ENCODE peak calls at places on chromosomes 12 and 14, in five cellular contexts. X, T, Y, C and G are unnamed samples.

GRCh38 chr12:94379479-94380113 is 80.1 kb downstream of the CEP83 start:
- DNase-seq in C (no peak), X (no peak), T (no peak), Y (no peak), G (no peak)

GRCh38 chr14:52117433-52117832 is 48.6 kb upstream of the NID2 start:
- DNase-seq in C (no peak), X (peak), T (no peak), Y (no peak), G (peak)

GRCh38 chr12:26062566-26062965 is 62.3 kb downstream of the BHLHE41 start:
- DNase-seq in X (no peak), C (peak), Y (no peak), T (no peak), G (no peak)

GRCh38 chr12:14810953-14811483 is 3.0 kb downstream of the SMCO3 start:
- DNase-seq in T (no peak), X (no peak), C (no peak), Y (peak), G (no peak)

GRCh38 chr14:24372701-24373416 is 4.9 kb downstream of the NFATC4 start:
- DNase-seq in T (no peak), X (peak), Y (no peak), C (no peak), G (no peak)

GRCh38 chr12:20520572-20520971 is 152.2 kb downstream of the PDE3A start:
- DNase-seq in X (no peak), Y (no peak), C (no peak), T (no peak), G (no peak)

GRCh38 chr14:33871394-33871793 is 79.5 kb downstream of the EGLN3 start:
- DNase-seq in T (no peak), X (no peak), C (no peak), Y (no peak), G (no peak)

GRCh38 chr12:3999904-4000303 is 126.7 kb upstream of the PARP11 start:
- DNase-seq in T (no peak), X (no peak), C (no peak), Y (no peak), G (no peak)

GRCh38 chr14:77039285-77040058 is 11.0 kb upstream of the IRF2BPL start:
- DNase-seq in C (no peak), T (peak), Y (no peak), X (no peak), G (peak)

GRCh38 chr14:94536836-94537235 is 24.4 kb upstream of the SERPINA4 start:
- DNase-seq in Y (no peak), X (no peak), C (no peak), T (no peak), G (no peak)

GRCh38 chr12:93883436-93884154 is 206.4 kb downstream of the CRADD start:
- DNase-seq in X (no peak), Y (no peak), T (no peak), C (no peak), G (no peak)

GRCh38 chr14:69763761-69764510 is 3.0 kb upstream of the SRSF5 start:
- DNase-seq in X (no peak), Y (no peak), T (no peak), C (no peak), G (no peak)

GRCh38 chr12:32560520-32560919 is 118.6 kb upstream of the DNM1L start:
- DNase-seq in X (no peak), Y (no peak), C (no peak), T (no peak), G (no peak)

GRCh38 chr12:89351489-89352241 is 636 bp downstream of the DUSP6 start:
- DNase-seq in Y (peak), C (no peak), T (peak), X (peak), G (no peak)

GRCh38 chr12:110765144-110765543 is 22.5 kb upstream of the PPP1CC start:
- DNase-seq in C (no peak), Y (no peak), T (no peak), X (no peak), G (no peak)

GRCh38 chr12:115404761-115405470 is 720.9 kb upstream of the TBX3 start:
- DNase-seq in T (no peak), X (no peak), Y (no peak), C (peak), G (peak)

GRCh38 chr12:102026728-102027127 is 35.1 kb downstream of the WASHC3 start:
- DNase-seq in Y (no peak), T (no peak), C (no peak), X (no peak), G (no peak)

GRCh38 chr12:57844725-57845477 is 1.6 kb downstream of the CTDSP2 start:
- DNase-seq in Y (peak), X (peak), T (peak), C (no peak), G (peak)

GRCh38 chr14:93538411-93538810 is 107.7 kb downstream of the UNC79 start:
- DNase-seq in Y (peak), C (no peak), T (peak), X (no peak), G (no peak)

GRCh38 chr14:71783101-71783500 is 149.1 kb upstream of the RGS6 start:
- DNase-seq in X (no peak), Y (no peak), T (no peak), C (no peak), G (no peak)

DNA sequence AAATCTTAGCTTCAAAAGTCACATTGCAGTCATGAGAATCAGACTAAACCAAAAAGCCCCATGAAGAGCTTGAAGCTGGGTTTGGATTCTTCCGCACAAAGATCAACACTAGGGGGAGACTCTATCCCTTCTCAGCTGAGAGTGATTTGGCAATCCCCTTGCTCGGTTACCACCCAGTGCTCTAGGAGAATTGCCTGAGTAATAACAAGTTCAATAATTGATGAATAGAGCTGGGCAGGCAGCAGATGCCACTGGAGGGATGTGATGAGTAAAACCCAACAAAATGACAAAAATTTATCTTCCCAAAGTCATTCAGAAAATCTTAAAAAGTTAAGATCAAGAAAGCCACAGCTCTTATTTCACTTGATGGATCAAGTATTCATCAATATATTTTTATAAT is 185.6 kb upstream of the ARID2 start:
- DNase-seq in Y (peak), X (no peak), T (peak), C (peak), G (peak)
- TF ChIP-seq CTCF in Y (peak), X (peak), T (peak), C (peak), G (peak)

DNA sequence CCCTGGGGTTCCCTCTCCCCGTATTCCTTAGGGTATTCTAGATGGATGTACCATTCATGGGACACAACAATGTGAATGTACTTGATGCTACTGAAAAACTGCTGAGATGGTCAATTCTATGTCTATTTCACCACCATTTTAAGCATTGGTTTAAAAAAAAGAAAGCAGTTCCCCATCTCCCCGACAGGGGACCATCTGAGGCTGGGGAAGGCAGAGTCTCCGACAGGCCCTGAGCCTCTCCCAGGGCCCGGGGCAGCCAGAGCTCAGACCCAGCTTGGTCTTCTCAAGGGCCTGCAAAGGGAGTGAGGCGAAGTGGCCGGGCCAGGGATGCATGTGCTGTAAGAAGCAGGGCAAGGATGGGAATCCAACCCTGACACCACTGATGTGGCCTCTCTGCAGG is 234.2 kb downstream of the BCL11B start:
- DNase-seq in T (no peak), Y (peak), C (no peak), X (no peak), G (no peak)
- TF ChIP-seq CTCF in T (peak), Y (peak), C (no peak), X (no peak), G (no peak)

GRCh38 chr12:53265783-53266182 is 2.3 kb upstream of the ESPL1 start:
- DNase-seq in X (no peak), C (no peak), T (no peak), Y (no peak), G (no peak)

GRCh38 chr12:53267309-53268008 is 640 bp upstream of the ESPL1 start:
- DNase-seq in C (no peak), X (no peak), T (no peak), Y (no peak), G (no peak)

GRCh38 chr12:53268637-53269562 is 801 bp downstream of the ESPL1 start:
- DNase-seq in C (no peak), X (no peak), Y (no peak), T (no peak), G (no peak)

DNA sequence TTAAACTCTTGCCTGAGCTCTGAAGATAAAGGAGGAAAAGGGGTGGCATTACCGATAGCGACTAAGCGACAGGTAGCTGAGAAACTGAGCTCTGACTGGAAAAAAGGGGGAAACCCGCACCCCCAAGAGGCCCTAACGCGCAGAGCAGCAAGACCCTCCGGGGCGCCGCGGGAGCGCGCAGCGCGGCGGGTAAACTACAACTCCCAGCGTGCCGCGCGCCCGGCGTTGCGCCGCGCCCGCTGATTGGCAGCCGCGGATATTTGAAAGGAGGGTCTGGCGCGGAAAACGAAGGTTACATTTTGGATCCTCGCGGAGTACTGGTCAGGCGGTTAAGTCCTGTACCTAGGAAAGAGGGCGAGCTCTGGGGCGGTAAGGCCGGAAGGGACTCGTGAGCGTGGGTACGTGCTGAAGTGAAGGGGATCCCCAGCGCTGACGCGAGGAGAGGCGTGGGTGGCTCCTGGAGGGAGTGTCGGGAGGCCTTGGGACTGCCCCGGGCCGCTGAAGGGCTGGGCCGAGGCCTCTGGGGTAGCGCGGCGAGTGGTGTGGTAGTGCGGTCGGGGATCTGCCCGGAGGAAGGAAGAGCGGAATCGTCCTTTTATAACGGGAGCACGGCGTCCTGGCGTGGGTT is at the start of gene ESPL1:
- DNase-seq in X (peak), T (peak), Y (peak), C (no peak), G (no peak)
- TF ChIP-seq CTCF in X (peak), T (peak), Y (peak), C (peak), G (peak)

GRCh38 chr12:58931518-58931917 is 11.2 kb upstream of the LRIG3 start:
- DNase-seq in C (no peak), X (no peak), Y (no peak), T (no peak), G (no peak)
- TF ChIP-seq CTCF in C (no peak), X (no peak), Y (peak), T (no peak), G (no peak)